ENCODE peak calls at places on chromosomes 6 and 20, in six cellular contexts. T, K, N, E, C and M are unnamed samples.

GRCh38 chr20:35171753-35172433 is at the start of gene PROCR:
- DNase-seq in E (peak), N (peak), K (peak), C (peak), T (peak), M (peak)

GRCh38 chr6:148466158-148466557 is 123.5 kb downstream of the SASH1 start:
- DNase-seq in N (no peak), E (no peak), K (no peak), C (peak), T (no peak), M (no peak)

GRCh38 chr20:35088231-35088794 is 4.3 kb downstream of the TRPC4AP start:
- DNase-seq in N (no peak), K (peak), C (no peak), E (peak), T (no peak), M (no peak)

GRCh38 chr6:140281794-140282193 is 907.3 kb upstream of the CITED2 start:
- DNase-seq in C (no peak), E (no peak), K (no peak), T (no peak), N (no peak), M (no peak)

GRCh38 chr6:72413884-72414283 is 208.0 kb upstream of the KCNQ5 start:
- DNase-seq in C (no peak), N (no peak), E (peak), K (peak), T (no peak), M (no peak)

GRCh38 chr6:24799541-24799915 is 811 bp upstream of the ARMH2 start:
- DNase-seq in T (no peak), N (no peak), E (no peak), K (no peak), C (no peak), M (no peak)

GRCh38 chr6:53679446-53679933 is 13.9 kb upstream of the KLHL31 start:
- DNase-seq in T (no peak), E (peak), K (peak), C (no peak), N (no peak), M (no peak)

GRCh38 chr6:122042851-122043250 is 356.6 kb upstream of the HSF2 start:
- DNase-seq in C (no peak), T (no peak), E (peak), K (peak), N (no peak), M (no peak)

GRCh38 chr6:110348956-110349565 is 9.1 kb downstream of the METTL24 start:
- DNase-seq in C (no peak), N (no peak), T (no peak), K (no peak), E (no peak), M (no peak)

GRCh38 chr6:45794465-45794864 is 221.2 kb downstream of the CLIC5 start:
- DNase-seq in N (no peak), T (no peak), E (no peak), C (no peak), K (no peak), M (no peak)

GRCh38 chr6:166381733-166382499 is 824 bp downstream of the MPC1 start:
- DNase-seq in N (peak), K (peak), T (peak), E (peak), C (no peak), M (peak)

GRCh38 chr20:41508335-41508734 is 109.8 kb downstream of the CHD6 start:
- DNase-seq in K (no peak), N (no peak), T (no peak), E (no peak), C (no peak), M (no peak)

GRCh38 chr20:10634190-10634589 is 39.6 kb downstream of the JAG1 start:
- DNase-seq in E (no peak), N (no peak), C (no peak), T (no peak), K (no peak), M (no peak)

GRCh38 chr20:10636326-10636818 is 37.4 kb downstream of the JAG1 start:
- DNase-seq in C (no peak), N (no peak), E (peak), T (no peak), K (peak), M (no peak)

GRCh38 chr20:10635476-10636208 is 38.2 kb downstream of the JAG1 start:
- DNase-seq in T (no peak), C (no peak), E (no peak), K (no peak), N (no peak), M (no peak)

GRCh38 chr20:10633708-10634107 is 40.1 kb downstream of the JAG1 start:
- DNase-seq in T (no peak), E (no peak), K (no peak), N (no peak), C (no peak), M (no peak)

DNA sequence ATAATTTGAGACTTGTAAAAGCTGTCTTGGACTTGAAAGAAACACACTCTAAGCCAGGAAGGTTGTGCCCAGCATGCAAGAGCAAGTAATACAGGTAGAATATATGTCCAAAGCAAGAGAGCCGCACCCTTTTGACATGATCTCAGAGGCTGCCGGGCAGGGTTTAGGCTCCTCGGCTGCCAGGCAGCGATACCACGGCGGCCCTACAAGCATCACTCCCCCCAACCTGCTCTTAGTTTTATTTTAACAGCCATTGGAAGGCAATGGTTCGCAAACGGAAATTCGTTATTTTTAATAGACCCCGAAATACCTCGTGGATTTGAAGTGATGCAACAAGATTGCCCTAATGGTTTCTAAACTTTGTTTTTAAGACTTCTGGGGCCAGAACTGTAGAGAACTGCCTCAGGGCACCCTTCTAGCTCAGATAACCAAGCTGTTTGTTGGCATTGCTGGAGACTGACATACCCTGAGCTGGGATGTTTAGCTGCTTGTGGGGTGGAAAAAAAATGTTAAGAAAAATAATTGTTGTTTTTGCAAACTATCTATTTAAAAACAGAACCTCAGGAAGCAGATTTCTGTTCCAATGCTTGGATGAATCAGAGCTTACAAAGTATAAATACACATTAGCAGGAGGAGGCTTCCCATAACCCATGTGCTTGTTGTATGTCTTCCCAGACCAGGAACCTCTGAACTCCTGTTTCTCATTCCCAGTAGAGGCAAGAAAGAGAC is 39.0 kb downstream of the JAG1 start:
- DNase-seq in T (no peak), E (no peak), N (no peak), C (no peak), K (peak), M (peak)
- H3K4me3 ChIP-seq in T (no peak), E (no peak), N (no peak), C (no peak), K (no peak), M (no peak)

GRCh38 chr6:109229536-109229935 is 134.2 kb downstream of the CEP57L1 start:
- DNase-seq in E (no peak), C (no peak), N (no peak), T (no peak), K (no peak), M (no peak)
- H3K4me3 ChIP-seq in E (no peak), C (no peak), N (no peak), T (no peak), K (no peak), M (no peak)

DNA sequence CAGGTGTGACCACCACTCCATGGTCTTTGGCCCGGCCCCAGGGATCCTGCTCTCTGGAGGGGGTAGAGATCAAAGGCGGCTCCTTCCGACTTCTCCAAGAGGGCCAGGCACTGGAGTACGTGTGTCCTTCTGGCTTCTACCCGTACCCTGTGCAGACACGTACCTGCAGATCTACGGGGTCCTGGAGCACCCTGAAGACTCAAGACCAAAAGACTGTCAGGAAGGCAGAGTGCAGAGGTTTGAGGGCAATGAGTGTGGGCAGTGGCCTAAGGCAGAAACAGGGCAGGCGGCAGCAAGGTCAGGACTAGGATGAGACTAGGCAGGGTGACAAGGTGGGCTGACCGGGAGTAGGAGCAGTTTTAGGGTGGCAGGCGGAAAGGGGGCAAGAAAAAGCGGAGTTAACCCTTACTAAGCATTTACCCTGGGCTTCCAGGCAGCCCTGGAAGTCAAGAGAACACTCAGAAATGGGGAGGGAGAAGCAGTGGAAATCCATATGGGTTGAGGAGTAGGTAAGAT is 533 bp downstream of the CFB start:
- DNase-seq in C (no peak), E (no peak), N (no peak), T (no peak), K (no peak), M (no peak)
- H3K4me3 ChIP-seq in C (peak), E (no peak), N (no peak), T (peak), K (peak), M (no peak)

GRCh38 chr20:59005523-59006166 is 1.4 kb downstream of the CTSZ start:
- DNase-seq in E (no peak), K (no peak), C (no peak), T (no peak), N (no peak), M (no peak)
- H3K4me3 ChIP-seq in E (no peak), K (peak), C (peak), T (peak), N (peak), M (peak)